ENCODE peak calls at places on chromosome 1, in six cellular contexts. V is Kasumi-1, E is IMR-90, B is heart left ventricle, L is EL, G is NT2/D1. H is an unnamed sample.

GRCh38 chr1:51294566-51295184 is 35.7 kb downstream of the TTC39A start:
- DNase-seq in B (no peak), G (no peak), L (no peak), E (no peak), V (peak), H (no peak)

GRCh38 chr1:157124855-157125254 is 13.3 kb downstream of the ETV3 start:
- DNase-seq in B (no peak), G (no peak), L (no peak), V (no peak), E (no peak), H (no peak)

GRCh38 chr1:77834771-77835334 is 53.6 kb upstream of the NEXN start:
- DNase-seq in V (no peak), L (peak), G (no peak), B (no peak), E (peak), H (peak)

GRCh38 chr1:213136190-213136917 is 85.3 kb downstream of the RPS6KC1 start:
- DNase-seq in E (no peak), V (no peak), L (no peak), B (no peak), G (no peak), H (no peak)

GRCh38 chr1:1361982-1362423 is 3.6 kb upstream of the MXRA8 start:
- DNase-seq in B (peak), V (no peak), L (peak), E (peak), G (no peak), H (peak)

GRCh38 chr1:155860939-155861496 is 1.7 kb downstream of the SYT11 start:
- DNase-seq in E (no peak), L (no peak), G (no peak), B (no peak), V (no peak), H (no peak)

GRCh38 chr1:11519629-11520031 is 40.7 kb downstream of the DISP3 start:
- DNase-seq in G (no peak), V (no peak), L (no peak), B (no peak), E (no peak), H (no peak)

GRCh38 chr1:64073705-64074104 is 129.7 kb upstream of the UBE2U start:
- DNase-seq in B (peak), G (peak), V (no peak), E (no peak), L (peak), H (peak)

GRCh38 chr1:26999440-26999987 is 6.0 kb downstream of the TRNP1 start:
- DNase-seq in B (peak), G (peak), L (peak), E (peak), V (no peak), H (peak)

GRCh38 chr1:7678491-7679158 is 92.5 kb upstream of the VAMP3 start:
- DNase-seq in E (no peak), V (no peak), G (no peak), B (peak), L (no peak), H (no peak)